ENCODE peak calls at places on chromosomes 11 and 22, in six cellular contexts. S, Z, D, J, W and L are unnamed samples.

GRCh38 chr22:38467904-38468760 is at the start of gene KDELR3:
- DNase-seq in D (no peak), W (no peak), J (peak; percentile 80), Z (no peak), S (peak; percentile 93), L (no peak)

GRCh38 chr11:45812581-45813548 is 7.9 kb downstream of the SLC35C1 start:
- DNase-seq in S (no peak), W (no peak), D (no peak), Z (no peak), J (peak; percentile 35), L (no peak)

GRCh38 chr11:68270334-68271022 is 1.3 kb downstream of the C11orf24 start:
- DNase-seq in S (no peak), J (no peak), W (no peak), Z (peak; percentile 64), D (no peak), L (no peak)

GRCh38 chr11:76659672-76660532 is 10.6 kb downstream of the LRRC32 start:
- DNase-seq in J (no peak), S (no peak), D (no peak), Z (no peak), W (no peak), L (no peak)

GRCh38 chr22:19571995-19572394 is 47.8 kb upstream of the CLDN5 start:
- DNase-seq in S (no peak), D (no peak), Z (no peak), J (no peak), W (no peak), L (no peak)

GRCh38 chr11:72589802-72590761 is 84.1 kb downstream of the PDE2A start:
- DNase-seq in J (peak; percentile 60), D (no peak), S (peak; percentile 77), Z (peak; percentile 48), W (no peak), L (peak; percentile 73)

GRCh38 chr11:110317516-110317932 is 21.1 kb upstream of the RDX start:
- DNase-seq in S (peak; percentile 44), D (no peak), Z (no peak), W (no peak), J (peak; percentile 62), L (no peak)

GRCh38 chr22:21568207-21569075 is 927 bp downstream of the UBE2L3 start:
- DNase-seq in D (no peak), S (peak; percentile 78), W (no peak), J (peak; percentile 68), Z (peak; percentile 34), L (no peak)

GRCh38 chr11:21656065-21656464 is 536.8 kb upstream of the ANO5 start:
- DNase-seq in Z (no peak), W (no peak), S (no peak), J (no peak), D (no peak), L (peak; percentile 18)

GRCh38 chr22:23088199-23088604 is 17.9 kb downstream of the GNAZ start:
- DNase-seq in Z (no peak), D (no peak), J (no peak), S (peak; percentile 56), W (no peak), L (no peak)

GRCh38 chr11:75195164-75195962 is 44.5 kb downstream of the SLCO2B1 start:
- DNase-seq in W (no peak), Z (no peak), S (no peak), J (peak; percentile 71), D (no peak), L (no peak)

GRCh38 chr11:66883021-66883968 is 26.4 kb downstream of the LRFN4 start:
- DNase-seq in W (no peak), J (peak; percentile 85), S (peak; percentile 64), Z (peak; percentile 45), D (no peak), L (peak; percentile 85)

GRCh38 chr11:78338138-78338537 is 79.5 kb downstream of the GAB2 start:
- DNase-seq in J (no peak), W (no peak), D (no peak), S (no peak), Z (no peak), L (no peak)

GRCh38 chr11:132576706-132577105 is 955.6 kb downstream of the OPCML start:
- DNase-seq in J (no peak), D (peak; percentile 10), W (no peak), Z (no peak), S (no peak), L (no peak)

GRCh38 chr11:36037031-36037430 is 93.2 kb downstream of the LDLRAD3 start:
- DNase-seq in S (no peak), W (no peak), D (no peak), Z (no peak), J (no peak), L (no peak)

GRCh38 chr11:45182902-45183301 is 36.5 kb downstream of the PRDM11 start:
- DNase-seq in Z (no peak), D (no peak), W (no peak), S (peak; percentile 20), J (peak; percentile 46), L (peak; percentile 58)

GRCh38 chr22:48555606-48556005 is 1272.1 kb downstream of the BRD1 start:
- DNase-seq in Z (no peak), W (no peak), D (no peak), J (no peak), S (no peak), L (no peak)

GRCh38 chr11:121699801-121700200 is 247.0 kb upstream of the SORL1-AS1 start:
- DNase-seq in W (no peak), D (no peak), Z (no peak), S (no peak), J (no peak), L (no peak)

GRCh38 chr11:2327032-2327431 is 25.2 kb downstream of the TSPAN32 start:
- DNase-seq in D (no peak), J (no peak), Z (no peak), W (no peak), S (no peak), L (no peak)

GRCh38 chr11:13834463-13834862 is 128.1 kb upstream of the SPON1 start:
- DNase-seq in S (peak; percentile 46), D (peak; percentile 9), W (no peak), J (peak; percentile 37), Z (no peak), L (peak; percentile 4)

GRCh38 chr22:28855355-28856094 is 27.8 kb upstream of the ZNRF3 start:
- DNase-seq in D (no peak), J (peak; percentile 71), S (peak; percentile 67), W (peak; percentile 27), Z (peak; percentile 70), L (peak; percentile 69)

GRCh38 chr22:39498368-39498767 is 3.7 kb upstream of the MIEF1 start:
- DNase-seq in W (no peak), S (no peak), J (no peak), D (no peak), Z (no peak), L (no peak)

GRCh38 chr11:2612884-2613571 is 86.8 kb downstream of the KCNQ1OT1 start:
- DNase-seq in Z (peak; percentile 45), W (no peak), J (no peak), D (no peak), S (no peak), L (peak; percentile 78)

GRCh38 chr22:43088979-43089717 is at the start of gene TTLL1:
- DNase-seq in D (peak; percentile 75), S (peak; percentile 90), W (peak; percentile 27), J (peak; percentile 89), Z (peak; percentile 82), L (peak; percentile 86)

GRCh38 chr22:32660292-32660691 is 141.2 kb upstream of the TIMP3 start:
- DNase-seq in J (peak; percentile 81), Z (peak; percentile 78), W (no peak), S (peak; percentile 69), D (peak; percentile 36), L (peak; percentile 47)

GRCh38 chr11:11966826-11967668 is 41.4 kb downstream of the DKK3 start:
- DNase-seq in Z (peak; percentile 54), W (no peak), J (peak; percentile 77), D (peak; percentile 58), S (peak; percentile 86), L (peak; percentile 90)

GRCh38 chr22:48780597-48781277 is 1046.9 kb downstream of the BRD1 start:
- DNase-seq in Z (no peak), J (no peak), D (no peak), W (no peak), S (no peak), L (no peak)

GRCh38 chr11:120125005-120125404 is 12.9 kb downstream of the TRIM29 start:
- DNase-seq in W (no peak), D (no peak), J (no peak), Z (peak; percentile 37), S (peak; percentile 35), L (peak; percentile 31)

GRCh38 chr11:20119315-20119714 is 41.0 kb downstream of the DBX1 start:
- DNase-seq in W (no peak), J (no peak), D (no peak), Z (no peak), S (peak; percentile 14), L (no peak)

GRCh38 chr22:41367039-41367679 is 14.6 kb upstream of the TEF start:
- DNase-seq in D (no peak), S (peak; percentile 96), J (peak; percentile 91), Z (peak; percentile 80), W (no peak), L (peak; percentile 38)

GRCh38 chr22:29570912-29571549 is 9.9 kb downstream of the NIPSNAP1 start:
- DNase-seq in D (no peak), S (no peak), Z (peak; percentile 66), W (no peak), J (no peak), L (no peak)

GRCh38 chr11:61701298-61701993 is 21.3 kb downstream of the DAGLA start:
- DNase-seq in J (peak; percentile 64), Z (peak; percentile 37), W (no peak), S (peak; percentile 67), D (no peak), L (no peak)
- H3K4me1 ChIP-seq in J (peaks cover 13% of the 10 kb centered on the region), Z (peaks cover 25% of the 10 kb centered on the region), W (no peaks in the 10 kb centered on the region), S (peaks cover 29% of the 10 kb centered on the region), D (no peaks in the 10 kb centered on the region), L (peaks cover 55% of the 10 kb centered on the region)

GRCh38 chr22:45529966-45530575 is 27.4 kb downstream of the FBLN1 start:
- DNase-seq in J (peak; percentile 74), S (no peak), D (no peak), Z (no peak), W (no peak), L (no peak)

GRCh38 chr22:45527456-45527855 is 24.8 kb downstream of the FBLN1 start:
- DNase-seq in Z (no peak), D (no peak), S (no peak), W (no peak), J (no peak), L (no peak)

GRCh38 chr22:45528046-45528445 is 25.4 kb downstream of the FBLN1 start:
- DNase-seq in Z (no peak), S (no peak), J (no peak), W (no peak), D (no peak), L (no peak)

GRCh38 chr22:45526768-45527360 is 24.2 kb downstream of the FBLN1 start:
- DNase-seq in D (no peak), W (no peak), J (no peak), Z (no peak), S (no peak), L (no peak)

GRCh38 chr22:45529097-45529496 is 26.4 kb downstream of the FBLN1 start:
- DNase-seq in D (no peak), W (no peak), Z (no peak), J (no peak), S (no peak), L (no peak)
- TF ChIP-seq CHD2 in D (no peak), W (no peak), Z (no peak), J (no peak), S (no peak), L (no peak)

GRCh38 chr11:103532133-103532788 is 423.0 kb downstream of the DYNC2H1 start:
- DNase-seq in Z (no peak), D (no peak), S (no peak), W (no peak), J (no peak), L (no peak)
- H3K4me1 ChIP-seq in Z (no peaks in the 10 kb centered on the region), D (no peaks in the 10 kb centered on the region), S (no peaks in the 10 kb centered on the region), W (no peaks in the 10 kb centered on the region), J (peaks cover 53% of the 10 kb centered on the region), L (peaks cover 44% of the 10 kb centered on the region)

GRCh38 chr11:58642120-58642625 is 19.7 kb downstream of the CNTF start:
- DNase-seq in S (no peak), J (no peak), W (no peak), Z (no peak), D (no peak), L (no peak)
- TF ChIP-seq CHD2 in S (no peak), J (no peak), W (no peak), Z (no peak), D (no peak), L (no peak)